ENCODE peak calls at places on chromosomes 12 and 14, in seven cellular contexts. S is HEK293T; R is type B pancreatic cell; X is HT1080; Y is activated CD4-positive, alpha-beta T cell treated with anti-CD3 and anti-CD28 coated beads, Interleukin-2, amount 50 U/mL, for 48 hours; F is stimulated activated CD4-positive, alpha-beta T cell treated with anti-CD3 and anti-CD28 coated beads, Interleukin-2, amount 100 ng/mL, for 48 hours; H is astrocyte of the spinal cord. W is an unnamed sample.

GRCh38 chr12:4997939-4998338 is 45.7 kb upstream of the KCNA5 start:
- DNase-seq in S (no peak), Y (no peak), H (peak; percentile 77), R (no peak), X (peak; percentile 88), F (no peak), W (no peak)

GRCh38 chr12:131048611-131048990 is 94.9 kb downstream of the ADGRD1 start:
- DNase-seq in X (no peak), R (no peak), F (no peak), S (no peak), H (no peak), Y (no peak), W (no peak)

GRCh38 chr14:93231129-93231979 is 24.3 kb downstream of the UBR7 start:
- DNase-seq in Y (peak; percentile 5), F (no peak), R (no peak), S (no peak), H (peak; percentile 59), X (no peak), W (peak; percentile 65)

GRCh38 chr14:67480011-67480410 is 8.5 kb downstream of the TMEM229B start:
- DNase-seq in H (no peak), R (no peak), Y (no peak), X (no peak), F (no peak), S (no peak), W (peak; percentile 50)

GRCh38 chr12:75097003-75097402 is 112.6 kb downstream of the KCNC2 start:
- DNase-seq in F (no peak), R (no peak), Y (no peak), S (no peak), H (no peak), X (peak; percentile 47), W (no peak)

GRCh38 chr12:89893972-89894706 is 185.5 kb upstream of the ATP2B1 start:
- DNase-seq in H (peak; percentile 35), R (no peak), F (no peak), S (no peak), Y (no peak), X (peak; percentile 10), W (no peak)

GRCh38 chr14:92004062-92004461 is 35.8 kb downstream of the TRIP11 start:
- DNase-seq in X (peak; percentile 10), Y (no peak), H (no peak), S (no peak), R (no peak), F (no peak), W (no peak)

GRCh38 chr12:88579572-88579940 is 715 bp downstream of the KITLG start:
- DNase-seq in H (peak; percentile 47), S (peak; percentile 26), F (no peak), R (no peak), X (peak; percentile 31), Y (no peak), W (peak; percentile 32)

GRCh38 chr12:6635375-6635855 is 344 bp downstream of the LPAR5 start:
- DNase-seq in X (no peak), Y (no peak), H (no peak), F (no peak), R (no peak), S (no peak), W (no peak)

GRCh38 chr12:107369679-107370078 is 276.3 kb upstream of the CRY1 start:
- DNase-seq in H (no peak), S (no peak), X (no peak), F (no peak), Y (peak; percentile 24), R (no peak), W (no peak)

GRCh38 chr12:62632521-62632920 is 165.9 kb downstream of the MON2 start:
- DNase-seq in X (no peak), R (no peak), Y (no peak), F (no peak), H (peak; percentile 38), S (no peak), W (peak; percentile 48)

GRCh38 chr12:103637429-103637828 is 50.4 kb downstream of the STAB2 start:
- DNase-seq in F (no peak), Y (no peak), H (no peak), S (no peak), R (no peak), X (no peak), W (no peak)

W was measured in SK-N-DZ.